ENCODE peak calls at places on chromosomes 11 and 22, in four cellular contexts. C is mucosa of descending colon, Y is GM12865, Q is neural crest cell. T is an unnamed sample.

GRCh38 chr11:17386331-17387084 is 2.0 kb downstream of the KCNJ11 start:
- DNase-seq in Y (peak; percentile 69), C (peak; percentile 66), Q (peak; percentile 58), T (peak; percentile 67)

GRCh38 chr11:57150454-57150917 is 31.3 kb upstream of the LRRC55 start:
- DNase-seq in Q (no peak), Y (no peak), C (no peak), T (no peak)

GRCh38 chr22:20986365-20986764 is 4.3 kb downstream of the LZTR1 start:
- DNase-seq in Y (no peak), C (no peak), Q (no peak), T (no peak)

GRCh38 chr11:102626686-102627085 is 1.6 kb upstream of the MMP20 start:
- DNase-seq in Y (no peak), C (no peak), Q (no peak), T (no peak)

GRCh38 chr11:103295704-103296103 is 186.5 kb downstream of the DYNC2H1 start:
- DNase-seq in Y (no peak), C (no peak), Q (no peak), T (no peak)

GRCh38 chr11:8315463-8315862 is 51.8 kb upstream of the LMO1 start:
- DNase-seq in Q (no peak), C (no peak), Y (no peak), T (no peak)

GRCh38 chr11:128580612-128581011 is 6.7 kb downstream of the ETS1 start:
- DNase-seq in Q (no peak), C (no peak), Y (no peak), T (no peak)

GRCh38 chr22:27799334-27800249 is 2.0 kb downstream of the MN1 start:
- DNase-seq in Y (no peak), Q (peak; percentile 38), C (no peak), T (no peak)

GRCh38 chr11:61020706-61021235 is 49.3 kb downstream of the CD6 start:
- DNase-seq in Y (no peak), C (no peak), Q (no peak), T (no peak)

GRCh38 chr11:17743808-17744119 is 9.2 kb downstream of the KCNC1 start:
- DNase-seq in C (peak; percentile 0), Q (no peak), Y (no peak), T (no peak)

GRCh38 chr11:47189100-47189834 is 3.0 kb upstream of the PACSIN3 start:
- DNase-seq in Q (no peak), Y (no peak), C (no peak), T (no peak)

GRCh38 chr11:61959678-61960077 is 7.8 kb downstream of the FTH1 start:
- DNase-seq in Y (no peak), Q (no peak), C (peak; percentile 28), T (no peak)

GRCh38 chr11:36501236-36501635 is 8.8 kb downstream of the TRAF6 start:
- DNase-seq in C (no peak), Q (no peak), Y (no peak), T (no peak)

GRCh38 chr22:20298803-20299735 is 20.8 kb downstream of the DGCR6L start:
- DNase-seq in Q (peak; percentile 85), Y (peak; percentile 86), C (peak; percentile 91), T (peak; percentile 69)

GRCh38 chr11:57513446-57513795 is 2.1 kb downstream of the SLC43A1 start:
- DNase-seq in Y (no peak), Q (no peak), C (no peak), T (no peak)

GRCh38 chr11:64396079-64396591 is 37.2 kb downstream of the RPS6KA4 start:
- DNase-seq in C (no peak), Q (no peak), Y (no peak), T (peak; percentile 35)

GRCh38 chr22:46119729-46120419 is 30.5 kb upstream of the PPARA start:
- DNase-seq in C (peak; percentile 59), Q (no peak), Y (no peak), T (no peak)

GRCh38 chr11:134155946-134156865 is 67.6 kb downstream of the NCAPD3 start:
- DNase-seq in Q (no peak), C (no peak), Y (no peak), T (no peak)

GRCh38 chr22:38148252-38148651 is 33.4 kb downstream of the PLA2G6 start:
- DNase-seq in Q (no peak), C (peak; percentile 3), Y (no peak), T (no peak)

GRCh38 chr11:34335331-34335730 is 22.5 kb downstream of the ABTB2 start:
- DNase-seq in C (no peak), Q (no peak), Y (peak; percentile 35), T (no peak)

GRCh38 chr11:111301004-111301839 is 2.9 kb downstream of the POU2AF3 start:
- DNase-seq in Y (no peak), C (peak; percentile 46), Q (no peak), T (no peak)

GRCh38 chr11:14026961-14027360 is 64.4 kb downstream of the SPON1 start:
- DNase-seq in Y (no peak), Q (no peak), C (no peak), T (no peak)

DNA sequence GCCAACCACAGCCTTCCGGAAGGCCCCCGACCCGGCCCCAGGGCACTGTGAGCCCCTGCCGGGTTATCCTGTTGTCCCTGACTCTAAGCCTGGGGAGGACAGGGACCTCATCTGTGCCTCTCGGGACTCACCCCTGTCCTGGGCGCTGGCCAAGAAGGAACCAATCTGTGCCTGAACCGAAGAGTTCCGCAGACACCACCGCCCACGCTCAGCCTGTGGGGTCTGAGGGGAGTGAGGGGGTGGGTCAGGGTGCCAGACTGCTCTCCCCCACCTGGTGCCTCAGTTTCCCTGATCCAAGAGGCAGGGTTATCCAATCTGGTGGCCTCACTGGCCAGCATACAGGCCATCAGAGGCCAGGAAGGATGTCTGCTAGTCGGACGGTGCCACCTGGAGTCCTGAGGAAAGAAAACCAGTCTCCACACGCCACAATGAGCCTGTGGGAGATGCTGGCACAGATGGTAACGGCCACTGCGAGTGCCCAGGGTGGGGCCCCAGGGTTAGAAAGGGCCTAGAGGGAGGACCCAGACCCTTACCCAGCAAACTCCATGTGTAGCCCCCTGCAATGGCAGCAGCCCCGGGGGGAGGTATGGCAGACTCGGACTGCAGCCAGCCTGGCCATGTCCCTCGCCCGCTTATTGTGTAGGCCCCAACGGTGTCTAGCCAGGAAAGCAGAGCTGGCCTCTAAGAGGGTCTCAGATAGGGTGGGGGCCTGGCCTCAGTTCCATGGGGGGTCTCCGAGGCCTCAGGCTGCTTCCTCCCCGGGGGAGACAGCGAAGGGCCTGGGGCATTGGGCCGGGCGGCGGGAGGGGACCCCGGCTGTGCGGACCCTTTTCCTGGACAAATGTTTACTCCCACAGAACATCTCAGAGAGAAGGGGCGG is 827 bp upstream of the TNNT3 start:
- DNase-seq in C (no peak), Y (no peak), Q (no peak), T (no peak)
- TF ChIP-seq CTCF in C (no peak), Y (no peak), Q (no peak), T (no peak)

DNA sequence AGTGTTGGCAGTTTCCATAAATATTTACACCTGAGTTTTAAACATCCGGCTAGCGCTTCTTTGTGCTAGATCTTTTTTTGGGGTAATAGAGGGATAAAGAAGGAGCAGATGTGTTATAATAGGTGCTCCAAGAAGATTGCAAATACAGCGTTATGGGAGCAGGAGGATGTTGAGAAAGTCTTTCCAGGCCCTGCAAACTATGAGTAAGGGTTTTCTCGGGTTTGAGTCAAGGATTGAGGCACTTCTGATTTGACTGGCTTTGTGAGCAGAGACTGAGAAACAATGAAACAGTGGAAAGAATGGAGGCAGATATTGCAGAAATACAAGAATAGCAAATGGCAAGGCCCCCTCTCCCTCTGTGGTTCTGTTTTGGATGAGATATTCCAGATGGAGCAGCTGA is 155.0 kb upstream of the TIMP3 start:
- DNase-seq in Y (no peak), Q (no peak), C (no peak), T (no peak)
- TF ChIP-seq CTCF in Y (no peak), Q (no peak), C (no peak), T (no peak)

DNA sequence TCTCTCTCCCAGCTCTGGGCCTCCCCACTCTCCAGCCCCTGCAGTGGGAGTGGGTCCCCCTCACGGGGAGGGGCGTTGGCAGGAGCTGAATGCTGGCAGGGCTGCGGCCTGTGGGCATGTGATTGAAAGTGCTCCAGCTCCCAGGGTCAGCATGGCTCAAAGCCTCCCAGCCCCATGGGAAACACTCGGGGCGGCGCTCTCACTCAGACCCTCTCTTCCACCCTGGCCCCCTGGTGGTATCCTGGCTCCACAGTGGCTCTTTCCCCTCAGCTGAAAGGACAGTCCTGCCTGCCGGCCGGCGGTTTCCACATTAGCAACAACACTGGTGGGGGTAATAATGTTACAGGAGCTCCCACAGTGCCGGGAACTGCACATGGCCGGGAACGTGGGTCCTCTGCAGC is 35.5 kb downstream of the POLR3H start:
- DNase-seq in Q (no peak), C (no peak), Y (no peak), T (no peak)
- TF ChIP-seq CTCF in Q (peak; percentile 28), C (no peak), Y (no peak), T (no peak)

GRCh38 chr22:43202756-43203155 is 15.8 kb upstream of the TTLL12 start:
- DNase-seq in Y (no peak), C (no peak), Q (no peak), T (no peak)

GRCh38 chr22:43205261-43205691 is 18.3 kb upstream of the TTLL12 start:
- DNase-seq in C (no peak), Y (no peak), Q (no peak), T (no peak)

GRCh38 chr22:43201486-43202219 is 14.7 kb upstream of the TTLL12 start:
- DNase-seq in Q (no peak), Y (no peak), C (no peak), T (no peak)

GRCh38 chr22:43202326-43202725 is 15.4 kb upstream of the TTLL12 start:
- DNase-seq in C (no peak), Q (no peak), Y (no peak), T (no peak)

GRCh38 chr22:43203471-43203981 is 16.6 kb upstream of the TTLL12 start:
- DNase-seq in Y (no peak), Q (no peak), C (no peak), T (no peak)
- TF ChIP-seq CTCF in Y (no peak), Q (no peak), C (no peak), T (no peak)

DNA sequence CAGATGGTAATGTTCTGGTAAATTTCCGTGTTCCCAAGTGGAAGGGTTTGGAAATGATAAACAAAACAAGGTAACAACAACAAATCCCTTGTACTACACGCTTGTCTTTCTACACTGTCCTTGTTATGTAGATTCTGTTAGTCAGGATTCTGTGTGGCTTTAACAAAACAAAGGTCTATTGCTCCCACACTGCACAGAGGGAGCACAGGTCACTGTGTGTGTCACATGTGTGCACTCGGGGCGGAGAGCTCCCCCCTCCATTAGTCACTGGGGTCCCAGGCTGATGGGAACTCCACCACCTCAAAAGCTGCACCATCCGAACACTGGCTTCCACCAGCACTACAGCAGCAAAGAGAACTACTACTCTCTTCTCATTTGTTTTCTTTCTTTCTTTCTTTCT is 227.9 kb downstream of the NTM start:
- DNase-seq in Y (no peak), Q (no peak), C (no peak), T (no peak)
- TF ChIP-seq CTCF in Y (no peak), Q (no peak), C (no peak), T (no peak)

GRCh38 chr22:30219668-30220278 is 26.8 kb downstream of the LIF start:
- DNase-seq in Q (no peak), C (no peak), Y (no peak), T (no peak)

GRCh38 chr22:30217698-30218565 is 28.6 kb downstream of the LIF start:
- DNase-seq in Y (no peak), Q (no peak), C (no peak), T (no peak)

GRCh38 chr22:30220338-30221009 is 26.1 kb downstream of the LIF start:
- DNase-seq in Q (no peak), C (no peak), Y (no peak), T (no peak)

GRCh38 chr22:30221121-30221992 is 25.2 kb downstream of the LIF start:
- DNase-seq in Y (peak; percentile 67), C (peak; percentile 60), Q (no peak), T (peak; percentile 21)

GRCh38 chr22:30219049-30219448 is 27.5 kb downstream of the LIF start:
- DNase-seq in Y (no peak), Q (no peak), C (no peak), T (no peak)
- TF ChIP-seq CTCF in Y (no peak), Q (peak; percentile 28), C (no peak), T (no peak)

T was measured in HL-60.